ENCODE peak calls at places on chromosome 14, in five cellular contexts. One of them, this sample, is unnamed.

GRCh38 chr14:35343709-35344474 is 51.7 kb downstream of the PSMA6 start:
- DNase-seq in kidney: no peak
- DNase-seq in fibroblast of the aortic adventitia: no peak
- DNase-seq in stomach: no peak
- DNase-seq in A549: no peak
- DNase-seq in this sample: no peak

GRCh38 chr14:100641274-100641860 is 54.1 kb upstream of the BEGAIN start:
- DNase-seq in kidney: no peak
- DNase-seq in stomach: no peak
- DNase-seq in fibroblast of the aortic adventitia: no peak
- DNase-seq in A549: no peak
- DNase-seq in this sample: no peak

GRCh38 chr14:102464006-102464405 is 45.6 kb downstream of the ANKRD9 start:
- DNase-seq in A549: no peak
- DNase-seq in fibroblast of the aortic adventitia: no peak
- DNase-seq in stomach: no peak
- DNase-seq in kidney: no peak
- DNase-seq in this sample: no peak

GRCh38 chr14:30621354-30621953 is 665 bp upstream of the SCFD1 start:
- DNase-seq in A549: no peak
- DNase-seq in kidney: no peak
- DNase-seq in stomach: no peak
- DNase-seq in fibroblast of the aortic adventitia: no peak
- DNase-seq in this sample: no peak

GRCh38 chr14:68574906-68575305 is 218.0 kb downstream of the ZFP36L1 start:
- DNase-seq in kidney: no peak
- DNase-seq in A549: no peak
- DNase-seq in fibroblast of the aortic adventitia: peak; percentile 71
- DNase-seq in stomach: no peak
- DNase-seq in this sample: no peak

GRCh38 chr14:82537831-82538230 is 1004.2 kb upstream of the SEL1L start:
- DNase-seq in A549: no peak
- DNase-seq in fibroblast of the aortic adventitia: no peak
- DNase-seq in kidney: no peak
- DNase-seq in stomach: no peak
- DNase-seq in this sample: no peak

GRCh38 chr14:41830679-41831078 is 224.0 kb downstream of the LRFN5 start:
- DNase-seq in fibroblast of the aortic adventitia: peak; percentile 87
- DNase-seq in stomach: no peak
- DNase-seq in A549: no peak
- DNase-seq in kidney: no peak
- DNase-seq in this sample: no peak

GRCh38 chr14:95910628-95911027 is 34.0 kb downstream of the TUNAR start:
- DNase-seq in A549: no peak
- DNase-seq in fibroblast of the aortic adventitia: no peak
- DNase-seq in stomach: no peak
- DNase-seq in kidney: no peak
- DNase-seq in this sample: no peak

GRCh38 chr14:35898217-35898775 is 72.2 kb downstream of the BRMS1L start:
- DNase-seq in kidney: no peak
- DNase-seq in fibroblast of the aortic adventitia: no peak
- DNase-seq in stomach: no peak
- DNase-seq in A549: no peak
- DNase-seq in this sample: no peak

GRCh38 chr14:101876539-101876938 is 87.8 kb upstream of the DYNC1H1 start:
- DNase-seq in fibroblast of the aortic adventitia: peak; percentile 53
- DNase-seq in stomach: peak; percentile 56
- DNase-seq in kidney: no peak
- DNase-seq in A549: no peak
- DNase-seq in this sample: no peak

GRCh38 chr14:103126088-103126872 is 3.0 kb downstream of the TNFAIP2 start:
- DNase-seq in fibroblast of the aortic adventitia: no peak
- DNase-seq in stomach: no peak
- DNase-seq in kidney: peak; percentile 73
- DNase-seq in A549: no peak
- DNase-seq in this sample: no peak

GRCh38 chr14:54772451-54772881 is 130.2 kb downstream of the GCH1 start:
- DNase-seq in A549: peak; percentile 18
- DNase-seq in fibroblast of the aortic adventitia: peak; percentile 55
- DNase-seq in stomach: no peak
- DNase-seq in kidney: no peak
- DNase-seq in this sample: no peak

GRCh38 chr14:105299654-105300541 is 903 bp downstream of the BRF1 start:
- DNase-seq in fibroblast of the aortic adventitia: no peak
- DNase-seq in kidney: no peak
- DNase-seq in stomach: no peak
- DNase-seq in A549: no peak
- DNase-seq in this sample: no peak

GRCh38 chr14:101950516-101951215 is 13.7 kb upstream of the DYNC1H1 start:
- DNase-seq in stomach: no peak
- DNase-seq in kidney: peak; percentile 36
- DNase-seq in fibroblast of the aortic adventitia: no peak
- DNase-seq in A549: no peak
- DNase-seq in this sample: no peak

GRCh38 chr14:28758253-28758915 is 8.2 kb upstream of the FOXG1 start:
- DNase-seq in stomach: no peak
- DNase-seq in A549: no peak
- DNase-seq in kidney: no peak
- DNase-seq in fibroblast of the aortic adventitia: no peak
- DNase-seq in this sample: no peak

GRCh38 chr14:28603606-28604005 is 163.0 kb upstream of the FOXG1 start:
- DNase-seq in fibroblast of the aortic adventitia: peak; percentile 59
- DNase-seq in A549: no peak
- DNase-seq in kidney: no peak
- DNase-seq in stomach: no peak
- DNase-seq in this sample: peak; percentile 13

GRCh38 chr14:66206554-66206953 is 279.6 kb upstream of the CCDC196 start:
- DNase-seq in kidney: no peak
- DNase-seq in fibroblast of the aortic adventitia: no peak
- DNase-seq in A549: no peak
- DNase-seq in stomach: no peak
- DNase-seq in this sample: no peak

GRCh38 chr14:101588990-101589389 is 27.7 kb downstream of the DIO3 start:
- DNase-seq in fibroblast of the aortic adventitia: no peak
- DNase-seq in stomach: no peak
- DNase-seq in A549: no peak
- DNase-seq in kidney: peak; percentile 48
- DNase-seq in this sample: no peak

GRCh38 chr14:104512061-104512460 is 67.5 kb upstream of the C14orf180 start:
- DNase-seq in stomach: no peak
- DNase-seq in fibroblast of the aortic adventitia: no peak
- DNase-seq in kidney: no peak
- DNase-seq in A549: no peak
- DNase-seq in this sample: no peak

GRCh38 chr14:24215495-24216344 is at the start of gene MDP1:
- DNase-seq in A549: peak; percentile 95
- DNase-seq in fibroblast of the aortic adventitia: peak; percentile 81
- DNase-seq in kidney: peak; percentile 95
- DNase-seq in stomach: peak; percentile 86
- DNase-seq in this sample: peak; percentile 56
- TF ChIP-seq CTCF in A549: peak; percentile 56
- TF ChIP-seq CTCF in fibroblast of the aortic adventitia: peak; percentile 15
- TF ChIP-seq CTCF in kidney: peak; percentile 81
- TF ChIP-seq CTCF in stomach: no peak
- TF ChIP-seq CTCF in this sample: peak; percentile 95

GRCh38 chr14:23881292-23881691 is 72.3 kb upstream of the DHRS4 start:
- DNase-seq in fibroblast of the aortic adventitia: no peak
- DNase-seq in stomach: no peak
- DNase-seq in A549: no peak
- DNase-seq in kidney: no peak
- DNase-seq in this sample: no peak
- H3K4me3 ChIP-seq in fibroblast of the aortic adventitia: no peak overlapping the region
- H3K4me3 ChIP-seq in stomach: no peak overlapping the region
- H3K4me3 ChIP-seq in A549: no peak overlapping the region
- H3K4me3 ChIP-seq in kidney: no peak overlapping the region
- H3K4me3 ChIP-seq in this sample: no peak overlapping the region

GRCh38 chr14:62162998-62163589 is 400.9 kb downstream of the SNAPC1 start:
- DNase-seq in stomach: no peak
- DNase-seq in kidney: no peak
- DNase-seq in fibroblast of the aortic adventitia: peak; percentile 65
- DNase-seq in A549: peak; percentile 23
- DNase-seq in this sample: peak; percentile 10

DNA sequence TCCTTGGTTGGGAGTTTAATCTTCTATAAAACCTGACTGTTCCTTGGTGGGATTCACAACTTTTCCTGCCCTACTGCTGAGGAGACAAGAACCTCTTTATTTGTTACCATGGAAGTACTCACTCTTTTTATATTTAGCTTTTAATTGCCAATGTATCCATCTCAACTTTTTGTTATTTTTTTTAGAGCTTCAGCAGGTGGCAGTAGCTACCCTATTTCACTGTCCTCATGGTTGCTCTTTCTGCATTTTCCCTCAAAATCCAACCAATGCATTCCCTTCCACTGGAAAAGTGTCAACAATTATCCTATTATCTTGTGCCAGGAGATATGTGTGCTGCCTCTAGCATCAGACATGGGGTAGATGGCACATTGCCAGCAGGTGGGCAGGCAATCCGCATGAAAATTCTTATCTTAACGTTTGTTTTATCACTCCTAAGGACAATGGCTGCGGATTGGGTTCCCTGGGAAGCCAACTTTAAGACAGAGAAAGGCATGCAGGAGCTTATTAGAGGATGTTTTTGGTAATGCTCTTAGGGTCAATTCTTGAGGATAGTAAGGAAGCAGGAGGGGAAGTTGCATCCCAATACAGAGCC is 406.4 kb downstream of the SNAPC1 start:
- DNase-seq in fibroblast of the aortic adventitia: peak; percentile 9
- DNase-seq in kidney: no peak
- DNase-seq in stomach: no peak
- DNase-seq in A549: no peak
- DNase-seq in this sample: no peak
- TF ChIP-seq CTCF in fibroblast of the aortic adventitia: peak; percentile 5
- TF ChIP-seq CTCF in kidney: no peak
- TF ChIP-seq CTCF in stomach: no peak
- TF ChIP-seq CTCF in A549: peak; percentile 23
- TF ChIP-seq CTCF in this sample: peak; percentile 26

GRCh38 chr14:92832137-92832700 is 38.1 kb downstream of the GOLGA5 start:
- DNase-seq in stomach: no peak
- DNase-seq in fibroblast of the aortic adventitia: no peak
- DNase-seq in A549: no peak
- DNase-seq in kidney: no peak
- DNase-seq in this sample: no peak
- H3K4me3 ChIP-seq in stomach: no peak overlapping the region
- H3K4me3 ChIP-seq in fibroblast of the aortic adventitia: no peak overlapping the region
- H3K4me3 ChIP-seq in A549: no peak overlapping the region
- H3K4me3 ChIP-seq in kidney: no peak overlapping the region
- H3K4me3 ChIP-seq in this sample: no peak overlapping the region

GRCh38 chr14:97655169-97655948 is 858.2 kb downstream of the VRK1 start:
- DNase-seq in kidney: no peak
- DNase-seq in stomach: no peak
- DNase-seq in fibroblast of the aortic adventitia: no peak
- DNase-seq in A549: no peak
- DNase-seq in this sample: no peak
- TF ChIP-seq CTCF in kidney: no peak
- TF ChIP-seq CTCF in stomach: no peak
- TF ChIP-seq CTCF in fibroblast of the aortic adventitia: no peak
- TF ChIP-seq CTCF in A549: no peak
- TF ChIP-seq CTCF in this sample: no peak

GRCh38 chr14:37090026-37090425 is 82.4 kb downstream of the SLC25A21 start:
- DNase-seq in stomach: no peak
- DNase-seq in A549: no peak
- DNase-seq in fibroblast of the aortic adventitia: no peak
- DNase-seq in kidney: no peak
- DNase-seq in this sample: no peak
- H3K4me3 ChIP-seq in stomach: no peak overlapping the region
- H3K4me3 ChIP-seq in A549: no peak overlapping the region
- H3K4me3 ChIP-seq in fibroblast of the aortic adventitia: no peak overlapping the region
- H3K4me3 ChIP-seq in kidney: no peak overlapping the region
- H3K4me3 ChIP-seq in this sample: no peak overlapping the region

DNA sequence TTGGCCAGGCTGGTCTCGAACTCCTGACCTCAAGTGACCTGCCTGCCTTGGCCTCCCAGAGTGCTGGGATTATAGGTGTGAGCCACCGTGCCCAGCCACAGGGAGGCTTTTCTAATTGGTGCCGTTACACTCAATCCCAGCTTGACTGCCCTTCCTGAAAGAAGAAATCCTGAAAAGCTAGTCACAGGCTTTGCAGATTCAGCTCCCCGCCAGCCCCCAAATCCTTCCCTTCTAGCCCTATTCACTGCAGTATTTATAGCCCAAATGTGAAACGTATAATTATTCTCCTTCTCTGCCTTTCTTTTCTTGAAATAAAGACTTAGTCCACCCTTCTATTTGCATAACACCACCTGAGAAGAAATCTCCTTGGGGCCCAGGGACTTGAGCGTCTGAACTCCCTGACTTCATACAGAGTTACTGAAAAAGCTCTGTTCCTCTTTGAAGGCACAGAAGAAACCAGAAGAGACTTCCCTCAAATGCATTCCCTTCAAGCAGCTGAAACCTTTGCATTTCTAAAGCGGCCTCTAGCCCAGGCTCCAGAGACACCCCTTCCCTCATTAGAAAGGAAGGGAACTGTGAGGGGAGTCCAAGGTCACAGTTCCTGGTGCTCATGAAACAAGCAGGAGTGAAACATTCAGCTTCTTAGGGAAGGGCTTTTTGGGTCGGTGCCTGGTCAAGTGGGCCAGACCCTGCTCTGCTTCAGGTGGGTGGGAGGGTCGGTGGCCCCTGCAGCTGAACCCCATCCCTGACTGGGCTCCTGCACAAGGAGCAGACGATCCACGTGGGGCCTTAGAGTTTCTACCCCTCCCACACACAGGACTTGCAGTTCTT is 42.3 kb upstream of the BATF start:
- DNase-seq in A549: no peak
- DNase-seq in kidney: no peak
- DNase-seq in stomach: no peak
- DNase-seq in fibroblast of the aortic adventitia: no peak
- DNase-seq in this sample: no peak
- TF ChIP-seq CTCF in A549: no peak
- TF ChIP-seq CTCF in kidney: no peak
- TF ChIP-seq CTCF in stomach: no peak
- TF ChIP-seq CTCF in fibroblast of the aortic adventitia: no peak
- TF ChIP-seq CTCF in this sample: no peak